ENCODE peak calls at places on chromosomes 12 and 14, in seven cellular contexts. One of them, this sample, is unnamed.

GRCh38 chr14:61396694-61397093 is 75.3 kb downstream of the PRKCH start:
- DNase-seq in spleen: no peak
- DNase-seq in tibial nerve: no peak
- DNase-seq in B cell: no peak
- DNase-seq in lower lobe of right lung: no peak
- DNase-seq in RWPE1: no peak
- DNase-seq in keratinocyte: no peak
- DNase-seq in this sample: no peak

GRCh38 chr14:32426028-32426427 is 96.9 kb downstream of the AKAP6 start:
- DNase-seq in spleen: no peak
- DNase-seq in tibial nerve: no peak
- DNase-seq in B cell: no peak
- DNase-seq in lower lobe of right lung: no peak
- DNase-seq in RWPE1: no peak
- DNase-seq in keratinocyte: no peak
- DNase-seq in this sample: no peak

GRCh38 chr12:253116-253831 is 9.4 kb downstream of the SLC6A13 start:
- DNase-seq in spleen: no peak
- DNase-seq in tibial nerve: no peak
- DNase-seq in B cell: no peak
- DNase-seq in lower lobe of right lung: no peak
- DNase-seq in RWPE1: no peak
- DNase-seq in keratinocyte: no peak
- DNase-seq in this sample: no peak

GRCh38 chr12:129049917-129050316 is 196.6 kb downstream of the GLT1D1 start:
- DNase-seq in spleen: no peak
- DNase-seq in tibial nerve: no peak
- DNase-seq in B cell: no peak
- DNase-seq in lower lobe of right lung: no peak
- DNase-seq in RWPE1: no peak
- DNase-seq in keratinocyte: no peak
- DNase-seq in this sample: no peak

GRCh38 chr14:66143387-66144112 is 342.6 kb upstream of the CCDC196 start:
- DNase-seq in spleen: no peak
- DNase-seq in tibial nerve: no peak
- DNase-seq in B cell: no peak
- DNase-seq in lower lobe of right lung: no peak
- DNase-seq in RWPE1: no peak
- DNase-seq in keratinocyte: no peak
- DNase-seq in this sample: no peak

GRCh38 chr12:65532744-65533143 is 254.3 kb downstream of the MSRB3 start:
- DNase-seq in spleen: no peak
- DNase-seq in tibial nerve: no peak
- DNase-seq in B cell: no peak
- DNase-seq in lower lobe of right lung: no peak
- DNase-seq in RWPE1: no peak
- DNase-seq in keratinocyte: peak
- DNase-seq in this sample: no peak

GRCh38 chr12:65308001-65308400 is 29.5 kb downstream of the MSRB3 start:
- DNase-seq in spleen: no peak
- DNase-seq in tibial nerve: no peak
- DNase-seq in B cell: no peak
- DNase-seq in lower lobe of right lung: no peak
- DNase-seq in RWPE1: no peak
- DNase-seq in keratinocyte: no peak
- DNase-seq in this sample: no peak

GRCh38 chr12:63955831-63956685 is 111.6 kb downstream of the SRGAP1 start:
- DNase-seq in spleen: no peak
- DNase-seq in tibial nerve: peak
- DNase-seq in B cell: no peak
- DNase-seq in lower lobe of right lung: no peak
- DNase-seq in RWPE1: peak
- DNase-seq in keratinocyte: no peak
- DNase-seq in this sample: peak

GRCh38 chr14:23640524-23641141 is 4.5 kb downstream of the DHRS2 start:
- DNase-seq in spleen: no peak
- DNase-seq in tibial nerve: peak
- DNase-seq in B cell: no peak
- DNase-seq in lower lobe of right lung: no peak
- DNase-seq in RWPE1: no peak
- DNase-seq in keratinocyte: no peak
- DNase-seq in this sample: no peak

GRCh38 chr14:98022541-98023520 is 1225.6 kb downstream of the VRK1 start:
- DNase-seq in spleen: no peak
- DNase-seq in tibial nerve: no peak
- DNase-seq in B cell: no peak
- DNase-seq in lower lobe of right lung: no peak
- DNase-seq in RWPE1: no peak
- DNase-seq in keratinocyte: no peak
- DNase-seq in this sample: no peak

GRCh38 chr14:29741909-29742401 is 185.7 kb downstream of the PRKD1 start:
- DNase-seq in spleen: no peak
- DNase-seq in tibial nerve: peak
- DNase-seq in B cell: no peak
- DNase-seq in lower lobe of right lung: no peak
- DNase-seq in RWPE1: no peak
- DNase-seq in keratinocyte: no peak
- DNase-seq in this sample: no peak

GRCh38 chr14:76293923-76294322 is 82.0 kb upstream of the ESRRB start:
- DNase-seq in spleen: no peak
- DNase-seq in tibial nerve: no peak
- DNase-seq in B cell: no peak
- DNase-seq in lower lobe of right lung: no peak
- DNase-seq in RWPE1: no peak
- DNase-seq in keratinocyte: no peak
- DNase-seq in this sample: no peak

GRCh38 chr14:65003394-65003793 is 16.7 kb downstream of the FNTB start:
- DNase-seq in spleen: no peak
- DNase-seq in tibial nerve: no peak
- DNase-seq in B cell: no peak
- DNase-seq in lower lobe of right lung: no peak
- DNase-seq in RWPE1: no peak
- DNase-seq in keratinocyte: no peak
- DNase-seq in this sample: no peak

GRCh38 chr12:89880695-89881350 is 172.2 kb upstream of the ATP2B1 start:
- DNase-seq in spleen: peak
- DNase-seq in tibial nerve: no peak
- DNase-seq in B cell: peak
- DNase-seq in lower lobe of right lung: no peak
- DNase-seq in RWPE1: no peak
- DNase-seq in keratinocyte: no peak
- DNase-seq in this sample: peak

GRCh38 chr12:144650-145284 is 69.2 kb downstream of the SLC6A12 start:
- DNase-seq in spleen: no peak
- DNase-seq in tibial nerve: no peak
- DNase-seq in B cell: no peak
- DNase-seq in lower lobe of right lung: no peak
- DNase-seq in RWPE1: no peak
- DNase-seq in keratinocyte: no peak
- DNase-seq in this sample: no peak

GRCh38 chr14:21863289-21863688 is 189.7 kb upstream of the OR4E1 start:
- DNase-seq in spleen: no peak
- DNase-seq in tibial nerve: no peak
- DNase-seq in B cell: no peak
- DNase-seq in lower lobe of right lung: no peak
- DNase-seq in RWPE1: no peak
- DNase-seq in keratinocyte: no peak
- DNase-seq in this sample: no peak

GRCh38 chr14:21867541-21867940 is 193.9 kb upstream of the OR4E1 start:
- DNase-seq in spleen: no peak
- DNase-seq in tibial nerve: no peak
- DNase-seq in B cell: no peak
- DNase-seq in lower lobe of right lung: no peak
- DNase-seq in RWPE1: peak
- DNase-seq in keratinocyte: peak
- DNase-seq in this sample: no peak

GRCh38 chr14:21874167-21874566 is 200.5 kb upstream of the OR4E1 start:
- DNase-seq in spleen: no peak
- DNase-seq in tibial nerve: no peak
- DNase-seq in B cell: no peak
- DNase-seq in lower lobe of right lung: no peak
- DNase-seq in RWPE1: no peak
- DNase-seq in keratinocyte: no peak
- DNase-seq in this sample: no peak

GRCh38 chr14:21866479-21866878 is 192.9 kb upstream of the OR4E1 start:
- DNase-seq in spleen: no peak
- DNase-seq in tibial nerve: no peak
- DNase-seq in B cell: no peak
- DNase-seq in lower lobe of right lung: no peak
- DNase-seq in RWPE1: peak
- DNase-seq in keratinocyte: no peak
- DNase-seq in this sample: no peak

DNA sequence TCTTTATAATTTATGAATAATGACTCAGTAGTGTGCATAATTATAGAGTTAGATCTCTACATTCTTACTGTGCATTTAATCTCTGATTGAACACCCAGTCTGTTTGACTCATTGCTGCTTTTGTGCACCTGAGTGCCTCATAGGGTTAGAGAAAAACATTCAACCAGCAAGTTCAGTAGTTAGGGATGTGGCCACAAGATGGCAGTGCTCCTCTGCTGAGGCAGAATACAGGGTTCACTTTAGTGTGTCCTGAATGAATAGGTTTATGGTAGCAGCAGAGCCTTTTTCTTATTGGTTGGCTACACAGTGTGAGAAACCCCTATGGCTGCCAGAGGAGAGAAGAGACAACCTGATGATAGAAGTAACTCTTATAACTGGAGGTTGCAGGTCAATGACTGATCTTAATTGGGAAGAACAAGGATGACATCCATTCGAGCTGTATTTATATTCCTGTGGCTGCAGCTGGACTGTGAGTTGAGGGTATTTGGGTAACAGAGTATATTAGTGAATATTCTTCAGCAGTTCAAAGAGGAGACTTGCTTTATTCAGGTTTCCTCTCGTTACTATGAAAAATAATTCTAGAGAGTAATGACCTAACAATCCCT is 194.9 kb upstream of the OR4E1 start:
- DNase-seq in spleen: no peak
- DNase-seq in tibial nerve: peak
- DNase-seq in B cell: peak
- DNase-seq in lower lobe of right lung: no peak
- DNase-seq in RWPE1: peak
- DNase-seq in keratinocyte: peak
- DNase-seq in this sample: no peak
- TF ChIP-seq CTCF in spleen: peak
- TF ChIP-seq CTCF in tibial nerve: no peak
- TF ChIP-seq CTCF in B cell: peak
- TF ChIP-seq CTCF in lower lobe of right lung: peak
- TF ChIP-seq CTCF in RWPE1: peak
- TF ChIP-seq CTCF in keratinocyte: peak
- TF ChIP-seq CTCF in this sample: peak

GRCh38 chr12:131051155-131051473 is 97.4 kb downstream of the ADGRD1 start:
- DNase-seq in spleen: no peak
- DNase-seq in tibial nerve: no peak
- DNase-seq in B cell: no peak
- DNase-seq in lower lobe of right lung: no peak
- DNase-seq in RWPE1: no peak
- DNase-seq in keratinocyte: no peak
- DNase-seq in this sample: no peak

GRCh38 chr12:131049002-131049401 is 95.3 kb downstream of the ADGRD1 start:
- DNase-seq in spleen: peak
- DNase-seq in tibial nerve: no peak
- DNase-seq in B cell: no peak
- DNase-seq in lower lobe of right lung: peak
- DNase-seq in RWPE1: no peak
- DNase-seq in keratinocyte: no peak
- DNase-seq in this sample: no peak

GRCh38 chr12:131050463-131051154 is 96.9 kb downstream of the ADGRD1 start:
- DNase-seq in spleen: peak
- DNase-seq in tibial nerve: no peak
- DNase-seq in B cell: no peak
- DNase-seq in lower lobe of right lung: peak
- DNase-seq in RWPE1: no peak
- DNase-seq in keratinocyte: no peak
- DNase-seq in this sample: peak

GRCh38 chr12:131048611-131048990 is 94.9 kb downstream of the ADGRD1 start:
- DNase-seq in spleen: peak
- DNase-seq in tibial nerve: no peak
- DNase-seq in B cell: no peak
- DNase-seq in lower lobe of right lung: peak
- DNase-seq in RWPE1: no peak
- DNase-seq in keratinocyte: no peak
- DNase-seq in this sample: peak

DNA sequence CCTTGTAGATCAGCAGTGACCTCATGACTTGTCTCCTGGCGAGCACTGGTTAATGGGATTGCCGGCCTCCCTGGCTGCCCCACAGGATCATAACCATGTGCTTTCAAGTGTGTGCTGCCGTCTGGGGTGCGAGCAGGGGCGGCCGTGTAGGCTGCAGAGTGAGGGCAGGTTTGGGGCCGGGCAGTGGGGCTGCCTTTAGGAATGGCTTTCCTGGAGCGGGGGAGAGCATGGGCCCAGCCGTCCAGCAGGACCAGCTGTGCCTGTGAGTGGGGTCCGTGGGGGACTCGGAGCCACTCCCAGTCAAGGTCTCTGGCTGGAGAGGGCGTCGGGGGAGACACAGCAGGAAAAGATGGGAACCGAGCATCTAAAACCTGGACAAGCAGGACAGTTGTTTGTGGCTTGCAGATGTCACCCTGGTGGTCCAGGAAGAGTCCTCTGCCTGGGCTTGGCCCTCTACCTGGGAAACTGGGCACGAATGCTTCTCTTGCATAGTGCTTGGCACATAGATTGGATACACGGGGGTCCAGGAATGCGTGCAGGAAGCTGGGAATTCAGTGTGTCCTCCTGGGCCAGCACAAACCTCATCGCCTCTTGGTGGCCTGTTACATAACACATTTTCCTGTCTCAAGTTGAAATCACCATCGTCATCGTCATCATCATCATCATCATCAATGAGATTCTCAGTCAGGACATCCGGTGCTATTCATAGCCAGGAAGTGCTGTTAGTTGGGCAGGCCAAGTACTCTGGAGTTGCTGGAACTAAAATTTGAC is 96.0 kb downstream of the ADGRD1 start:
- DNase-seq in spleen: peak
- DNase-seq in tibial nerve: no peak
- DNase-seq in B cell: no peak
- DNase-seq in lower lobe of right lung: no peak
- DNase-seq in RWPE1: no peak
- DNase-seq in keratinocyte: no peak
- DNase-seq in this sample: peak
- TF ChIP-seq CTCF in spleen: no peak
- TF ChIP-seq CTCF in tibial nerve: no peak
- TF ChIP-seq CTCF in B cell: no peak
- TF ChIP-seq CTCF in lower lobe of right lung: no peak
- TF ChIP-seq CTCF in RWPE1: no peak
- TF ChIP-seq CTCF in keratinocyte: no peak
- TF ChIP-seq CTCF in this sample: no peak

GRCh38 chr12:114011711-114012110 is 45.6 kb upstream of the RBM19 start:
- DNase-seq in spleen: no peak
- DNase-seq in tibial nerve: no peak
- DNase-seq in B cell: no peak
- DNase-seq in lower lobe of right lung: no peak
- DNase-seq in RWPE1: no peak
- DNase-seq in keratinocyte: no peak
- DNase-seq in this sample: no peak
- TF ChIP-seq CTCF in spleen: no peak
- TF ChIP-seq CTCF in tibial nerve: no peak
- TF ChIP-seq CTCF in B cell: no peak
- TF ChIP-seq CTCF in lower lobe of right lung: no peak
- TF ChIP-seq CTCF in RWPE1: no peak
- TF ChIP-seq CTCF in keratinocyte: no peak
- TF ChIP-seq CTCF in this sample: no peak

GRCh38 chr12:21850419-21850818 is 75.9 kb upstream of the KCNJ8 start:
- DNase-seq in spleen: no peak
- DNase-seq in tibial nerve: no peak
- DNase-seq in B cell: no peak
- DNase-seq in lower lobe of right lung: no peak
- DNase-seq in RWPE1: no peak
- DNase-seq in keratinocyte: no peak
- DNase-seq in this sample: no peak
- TF ChIP-seq CTCF in spleen: no peak
- TF ChIP-seq CTCF in tibial nerve: no peak
- TF ChIP-seq CTCF in B cell: no peak
- TF ChIP-seq CTCF in lower lobe of right lung: no peak
- TF ChIP-seq CTCF in RWPE1: no peak
- TF ChIP-seq CTCF in keratinocyte: no peak
- TF ChIP-seq CTCF in this sample: no peak

This sample was measured in CD14-positive monocyte.